ENCODE peak calls at places on chromosomes 2 and 18, in four cellular contexts. A is GM23248, R is PC-3, L is neural progenitor cell. I is an unnamed sample. For H3F3A, the result is how much of the 10 kb centered on the place peaks cover.

GRCh38 chr18:48002933-48003365 is 72.5 kb upstream of the SMAD2 start:
- DNase-seq in A (peak), L (no peak), R (peak), I (no peak)

GRCh38 chr2:21306235-21306634 is 182.5 kb downstream of the TDRD15 start:
- DNase-seq in A (no peak), L (no peak), R (no peak), I (no peak)

GRCh38 chr2:195364015-195364965 is 292.7 kb upstream of the SLC39A10 start:
- DNase-seq in R (peak), L (no peak), A (peak), I (no peak)

GRCh38 chr2:99278793-99279291 is 22.2 kb downstream of the LYG1 start:
- DNase-seq in R (peak), L (no peak), A (peak), I (no peak)

GRCh38 chr2:11822746-11823411 is 76.4 kb downstream of the LPIN1 start:
- DNase-seq in L (no peak), A (no peak), R (peak), I (no peak)

GRCh38 chr2:65366595-65367125 is 65.7 kb downstream of the SPRED2 start:
- DNase-seq in L (no peak), A (peak), R (peak), I (no peak)

GRCh38 chr2:146651361-146651760 is 1193.5 kb upstream of the ACVR2A start:
- DNase-seq in A (no peak), L (no peak), R (peak), I (no peak)

GRCh38 chr2:57711991-57712390 is 334.6 kb upstream of the VRK2 start:
- DNase-seq in R (no peak), A (no peak), L (peak), I (no peak)

GRCh38 chr2:30484995-30485394 is 37.9 kb downstream of the LCLAT1 start:
- DNase-seq in A (no peak), L (no peak), R (no peak), I (no peak)

GRCh38 chr2:6922201-6922656 is 5.0 kb downstream of the RNF144A start:
- DNase-seq in A (peak), R (peak), L (peak), I (peak)

GRCh38 chr2:231227309-231228162 is 29.1 kb downstream of the ARMC9 start:
- DNase-seq in R (peak), L (peak), A (peak), I (peak)

GRCh38 chr2:162710282-162710891 is 128.2 kb downstream of the KCNH7 start:
- DNase-seq in L (no peak), A (no peak), R (peak), I (no peak)

GRCh38 chr2:166365803-166366420 is 9.8 kb downstream of the SCN9A start:
- DNase-seq in R (peak), L (no peak), A (no peak), I (no peak)

GRCh38 chr2:220296174-220296573 is 668.7 kb downstream of the SLC4A3 start:
- DNase-seq in R (no peak), L (peak), A (peak), I (peak)

GRCh38 chr2:118240276-118240675 is 152.0 kb downstream of the INSIG2 start:
- DNase-seq in A (peak), L (no peak), R (peak), I (no peak)

GRCh38 chr2:120765911-120766757 is 30.5 kb downstream of the GLI2 start:
- DNase-seq in L (peak), R (no peak), A (peak), I (peak)

GRCh38 chr2:153163055-153163454 is 315.5 kb downstream of the RPRM start:
- DNase-seq in A (peak), L (peak), R (peak), I (peak)

GRCh38 chr18:61676763-61677434 is 215.9 kb downstream of the RNF152 start:
- DNase-seq in A (peak), R (no peak), L (no peak), I (no peak)

GRCh38 chr2:173134703-173135102 is 59.1 kb downstream of the MAP3K20 start:
- DNase-seq in A (no peak), L (no peak), R (no peak), I (peak)

GRCh38 chr2:180934911-180935310 is 45.5 kb upstream of the UBE2E3 start:
- DNase-seq in L (no peak), A (no peak), R (no peak), I (no peak)

GRCh38 chr2:237485304-237485703 is 1.7 kb upstream of the MLPH start:
- DNase-seq in R (peak), L (no peak), A (peak), I (no peak)

GRCh38 chr2:80527119-80527518 is 222.6 kb upstream of the LRRTM1 start:
- DNase-seq in A (no peak), L (no peak), R (no peak), I (no peak)

GRCh38 chr18:47184419-47185050 is 8.4 kb upstream of the IER3IP1 start:
- DNase-seq in A (peak), L (peak), R (no peak), I (peak)

GRCh38 chr2:217027414-217027813 is 167.6 kb upstream of the TNP1 start:
- DNase-seq in L (no peak), A (no peak), R (no peak), I (no peak)

GRCh38 chr18:66211693-66212195 is 392.1 kb downstream of the CDH19 start:
- DNase-seq in A (no peak), R (no peak), L (no peak), I (no peak)

GRCh38 chr18:63366991-63367240 is at the start of gene KDSR:
- DNase-seq in A (no peak), R (no peak), L (no peak), I (no peak)

GRCh38 chr18:62710417-62710816 is 4.9 kb upstream of the PHLPP1 start:
- DNase-seq in R (peak), A (peak), L (no peak), I (no peak)

GRCh38 chr2:105522645-105523044 is 123.8 kb upstream of the FHL2 start:
- DNase-seq in L (no peak), A (no peak), R (no peak), I (no peak)

GRCh38 chr2:165373322-165374025 is 96.0 kb upstream of the CSRNP3 start:
- DNase-seq in R (no peak), L (no peak), A (no peak), I (no peak)

GRCh38 chr2:100248044-100248330 is 74.3 kb downstream of the LONRF2 start:
- DNase-seq in L (no peak), A (no peak), R (no peak), I (no peak)

GRCh38 chr2:98026292-98026691 is 30.5 kb upstream of the TMEM131 start:
- DNase-seq in R (no peak), A (no peak), L (no peak), I (no peak)

GRCh38 chr2:95207111-95207961 is at the start of gene ZNF892:
- DNase-seq in A (peak), R (no peak), L (peak), I (peak)

GRCh38 chr2:175837046-175837445 is 165.0 kb downstream of the LNPK start:
- DNase-seq in R (peak), A (peak), L (no peak), I (no peak)

GRCh38 chr2:50782543-50782942 is 249.4 kb downstream of the NRXN1 start:
- DNase-seq in A (no peak), R (peak), L (no peak), I (no peak)

GRCh38 chr2:75476778-75477177 is 84.0 kb downstream of the EVA1A start:
- DNase-seq in A (peak), R (no peak), L (peak), I (no peak)

GRCh38 chr18:77043541-77044280 is 88.9 kb downstream of the MBP start:
- DNase-seq in L (no peak), R (no peak), A (no peak), I (no peak)

GRCh38 chr18:77045682-77046081 is 86.9 kb downstream of the MBP start:
- DNase-seq in R (no peak), L (no peak), A (no peak), I (no peak)

GRCh38 chr18:77039196-77040140 is 93.1 kb downstream of the MBP start:
- DNase-seq in A (peak), R (peak), L (no peak), I (no peak)

GRCh38 chr18:77044866-77045664 is 87.5 kb downstream of the MBP start:
- DNase-seq in L (no peak), A (no peak), R (no peak), I (no peak)

DNA sequence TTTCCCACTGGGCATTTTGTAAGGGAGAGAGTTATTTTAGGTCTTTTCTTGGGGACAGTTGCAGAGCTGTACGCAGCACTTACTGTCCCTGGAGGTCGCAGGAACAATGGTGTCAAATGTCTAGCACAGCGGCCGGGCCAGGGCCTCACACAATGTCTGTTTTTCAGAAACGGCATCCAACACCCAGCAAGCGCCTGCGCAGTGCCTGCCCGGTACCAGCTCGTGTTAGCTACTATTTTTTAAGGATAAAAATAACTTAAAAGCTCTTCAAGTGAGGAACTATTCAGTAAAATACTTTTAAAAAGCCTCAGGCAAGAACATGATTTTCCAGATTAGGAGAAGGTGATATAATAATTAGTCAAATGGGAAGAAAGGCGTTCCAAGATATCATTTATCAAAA is 90.0 kb downstream of the MBP start:
- DNase-seq in L (peak), A (no peak), R (no peak), I (no peak)
- H3K4me2 ChIP-seq in L (no peak), A (no peak), R (no peak), I (no peak)

GRCh38 chr18:9105420-9105819 is 2.9 kb downstream of the NDUFV2 start:
- DNase-seq in L (no peak), A (no peak), R (no peak), I (no peak)
- H3F3A ChIP-seq in L (under half), A (under half), R (under half), I (under half)

DNA sequence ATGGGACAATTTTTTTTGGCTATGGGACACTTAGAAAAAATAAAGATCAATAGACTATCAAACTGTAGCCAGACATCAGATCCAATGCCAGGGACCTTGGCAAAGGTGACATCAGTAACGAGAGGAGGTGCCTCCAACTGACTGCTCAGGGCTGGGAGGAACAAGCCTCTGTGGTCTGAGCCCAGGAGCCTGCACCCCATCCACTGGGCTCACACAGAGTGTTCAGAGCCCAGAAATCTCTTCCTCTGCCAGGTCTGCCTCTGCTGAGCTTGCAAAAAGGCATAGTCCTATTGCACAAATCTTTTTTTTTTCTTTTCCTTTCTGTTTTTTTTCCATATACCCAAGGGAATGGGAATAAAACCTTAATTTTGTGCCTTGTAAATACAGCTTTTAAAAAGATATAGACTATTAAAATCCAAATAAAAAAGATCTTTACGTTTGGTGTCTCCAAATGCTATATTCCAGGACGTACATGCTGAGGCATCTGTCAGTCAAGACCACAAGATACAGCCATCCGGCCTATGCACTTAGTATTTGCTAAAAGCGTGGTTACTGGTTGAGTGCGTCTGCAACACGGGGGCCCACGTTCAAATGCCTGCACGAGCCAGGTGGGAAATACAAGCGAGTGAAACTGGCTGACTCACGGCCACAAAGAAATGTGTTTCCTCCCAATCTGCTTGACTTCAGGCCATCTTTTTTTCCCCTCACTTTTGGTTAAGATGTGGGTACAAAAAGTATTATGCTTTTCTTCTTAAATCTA is 7.8 kb upstream of the ARHGAP25 start:
- DNase-seq in A (no peak), R (peak), L (no peak), I (no peak)
- H3K4me2 ChIP-seq in A (no peak), R (no peak), L (no peak), I (no peak)

GRCh38 chr18:57776354-57776753 is 26.8 kb downstream of the ATP8B1 start:
- DNase-seq in A (no peak), R (peak), L (no peak), I (no peak)
- H3F3A ChIP-seq in A (under half), R (under half), L (under half), I (under half)